ENCODE peak calls at places on chromosomes 13 and 19, in seven cellular contexts. T is RPMI7951; Q is WTC11; Z is GM04503; L is cardiac muscle cell; H is stimulated activated naive CD8-positive, alpha-beta T cell treated with anti-CD3 and anti-CD28 coated beads, Interleukin-15, Interleukin-2, amounts not matched to agents 100 U/mL and 50 U/mL, for 24 hours; D is fibroblast of mammary gland. A is an unnamed sample.

GRCh38 chr13:110229905-110230563 is 76.9 kb downstream of the COL4A1 start:
- DNase-seq in T (no peak), Q (no peak), Z (no peak), L (no peak), H (no peak), D (no peak), A (no peak)

GRCh38 chr13:51807041-51807440 is 3.1 kb upstream of the DHRS12 start:
- DNase-seq in T (no peak), Q (no peak), Z (no peak), L (no peak), H (no peak), D (no peak), A (no peak)

GRCh38 chr19:54154603-54155345 is 4.7 kb downstream of the LENG1 start:
- DNase-seq in T (peak; percentile 82), Q (no peak), Z (peak; percentile 72), L (no peak), H (no peak), D (peak; percentile 83), A (no peak)

GRCh38 chr13:33003458-33004019 is 12.7 kb upstream of the KL start:
- DNase-seq in T (no peak), Q (no peak), Z (no peak), L (no peak), H (no peak), D (no peak), A (no peak)

GRCh38 chr13:95784161-95784880 is 107.4 kb downstream of the DNAJC3 start:
- DNase-seq in T (peak; percentile 77), Q (no peak), Z (peak; percentile 55), L (no peak), H (no peak), D (peak; percentile 93), A (no peak)

GRCh38 chr19:38095411-38096308 is 128.4 kb downstream of the DPF1 start:
- DNase-seq in T (peak; percentile 70), Q (peak; percentile 89), Z (peak; percentile 19), L (peak; percentile 74), H (peak; percentile 68), D (peak; percentile 71), A (peak; percentile 39)

GRCh38 chr19:49847731-49848696 is 2.9 kb upstream of the PTOV1 start:
- DNase-seq in T (peak; percentile 93), Q (no peak), Z (peak; percentile 64), L (no peak), H (no peak), D (peak; percentile 93), A (no peak)

GRCh38 chr13:30179547-30180256 is 127.6 kb downstream of the KATNAL1 start:
- DNase-seq in T (no peak), Q (no peak), Z (no peak), L (no peak), H (no peak), D (no peak), A (no peak)

GRCh38 chr19:48896191-48896720 is 2.3 kb downstream of the TULP2 start:
- DNase-seq in T (peak; percentile 42), Q (peak; percentile 90), Z (no peak), L (peak; percentile 79), H (peak; percentile 71), D (peak; percentile 43), A (no peak)

GRCh38 chr19:41870401-41870873 is 6.6 kb upstream of the CD79A start:
- DNase-seq in T (peak; percentile 35), Q (no peak), Z (no peak), L (no peak), H (peak; percentile 24), D (peak; percentile 74), A (no peak)

GRCh38 chr13:97435297-97435682 is 1.3 kb downstream of the RAP2A start:
- DNase-seq in T (no peak), Q (no peak), Z (no peak), L (no peak), H (no peak), D (no peak), A (no peak)

GRCh38 chr13:27018230-27018875 is 153.3 kb downstream of the USP12 start:
- DNase-seq in T (peak; percentile 71), Q (no peak), Z (no peak), L (no peak), H (no peak), D (no peak), A (no peak)

GRCh38 chr19:17076539-17076919 is 952 bp downstream of the MYO9B start:
- DNase-seq in T (peak; percentile 24), Q (no peak), Z (no peak), L (no peak), H (peak; percentile 38), D (peak; percentile 17), A (no peak)

GRCh38 chr13:36518707-36519106 is 86.4 kb downstream of the CCNA1 start:
- DNase-seq in T (no peak), Q (no peak), Z (no peak), L (no peak), H (no peak), D (no peak), A (no peak)

GRCh38 chr19:12880551-12881171 is 588 bp downstream of the DNASE2 start:
- DNase-seq in T (peak; percentile 32), Q (peak; percentile 56), Z (no peak), L (peak; percentile 61), H (peak; percentile 33), D (no peak), A (no peak)

A was measured in activated T-helper 2 cell treated with anti-CD3 and anti-CD28 coated beads, Interferon-gamma antibody, Interleukin-2, Interleukin-4, amounts not matched to agents 10 μg/mL and 5 μg/mL and 100 μg/mL, durations not matched to agents 14 hours and 24 hours and 36 hours.